ENCODE peak calls at places on chromosomes 6 and 20, in four cellular contexts. C is PC-3, I is fibroblast of pulmonary artery, K is neural progenitor cell. T is an unnamed sample.

GRCh38 chr6:816510-817084 is 123.7 kb upstream of the EXOC2 start:
- DNase-seq in C (no peak), I (no peak), K (no peak), T (no peak)

GRCh38 chr20:50673146-50673830 is 18.1 kb downstream of the RIPOR3 start:
- DNase-seq in C (no peak), I (no peak), K (no peak), T (no peak)

GRCh38 chr6:72890671-72891070 is 268.8 kb downstream of the KCNQ5 start:
- DNase-seq in C (no peak), I (peak), K (no peak), T (no peak)

GRCh38 chr6:22827760-22828159 is 258.4 kb downstream of the HDGFL1 start:
- DNase-seq in C (no peak), I (no peak), K (no peak), T (no peak)

GRCh38 chr20:34941224-34941623 is 14.4 kb downstream of the GSS start:
- DNase-seq in C (no peak), I (peak), K (no peak), T (no peak)

GRCh38 chr20:50434653-50435396 is 75.4 kb upstream of the PTPN1 start:
- DNase-seq in C (peak), I (peak), K (no peak), T (no peak)

GRCh38 chr6:154593122-154593521 is 82.6 kb upstream of the CNKSR3 start:
- DNase-seq in C (no peak), I (no peak), K (no peak), T (no peak)

GRCh38 chr6:181049-181654 is 111.1 kb upstream of the DUSP22 start:
- DNase-seq in C (no peak), I (no peak), K (no peak), T (no peak)

GRCh38 chr6:28657756-28658465 is 132.2 kb downstream of the GPX5 start:
- DNase-seq in C (peak), I (peak), K (peak), T (peak)

GRCh38 chr6:124958759-124959354 is 3.4 kb upstream of the RNF217 start:
- DNase-seq in C (no peak), I (peak), K (no peak), T (no peak)

GRCh38 chr6:67706388-67706787 is 928.7 kb upstream of the ADGRB3 start:
- DNase-seq in C (no peak), I (no peak), K (no peak), T (no peak)

GRCh38 chr20:32465092-32465900 is 107.2 kb downstream of the ASXL1 start:
- DNase-seq in C (no peak), I (peak), K (no peak), T (no peak)

GRCh38 chr20:43736588-43737091 is 9.8 kb upstream of the GTSF1L start:
- DNase-seq in C (no peak), I (no peak), K (peak), T (no peak)

GRCh38 chr20:48467622-48468021 is 360.2 kb downstream of the PREX1 start:
- DNase-seq in C (no peak), I (no peak), K (peak), T (no peak)

GRCh38 chr6:55578537-55579363 is at the start of gene HMGCLL1:
- DNase-seq in C (peak), I (no peak), K (peak), T (peak)

GRCh38 chr6:42781546-42781810 is 374 bp upstream of the BICRAL start:
- DNase-seq in C (no peak), I (peak), K (no peak), T (no peak)

GRCh38 chr6:38776515-38776914 is 61.4 kb downstream of the DNAH8 start:
- DNase-seq in C (peak), I (no peak), K (no peak), T (no peak)

GRCh38 chr6:47103931-47104330 is 61.8 kb upstream of the ADGRF1 start:
- DNase-seq in C (peak), I (peak), K (no peak), T (no peak)

GRCh38 chr6:49072146-49072545 is 390.9 kb downstream of the MMUT start:
- DNase-seq in C (no peak), I (peak), K (no peak), T (no peak)

GRCh38 chr6:34386316-34387137 is 5.9 kb downstream of the NUDT3 start:
- DNase-seq in C (peak), I (peak), K (no peak), T (no peak)

GRCh38 chr20:63246490-63247284 is 7.6 kb downstream of the NKAIN4 start:
- DNase-seq in C (peak), I (no peak), K (no peak), T (no peak)

GRCh38 chr6:14968056-14968643 is 277.7 kb upstream of the JARID2 start:
- DNase-seq in C (no peak), I (no peak), K (no peak), T (no peak)

GRCh38 chr6:154511735-154512097 is 1.2 kb upstream of the CNKSR3 start:
- DNase-seq in C (no peak), I (no peak), K (no peak), T (no peak)

GRCh38 chr6:68575765-68576439 is 59.2 kb upstream of the ADGRB3 start:
- DNase-seq in C (peak), I (peak), K (peak), T (peak)

GRCh38 chr20:41135187-41135887 is 2.0 kb upstream of the PLCG1 start:
- DNase-seq in C (peak), I (peak), K (peak), T (peak)

GRCh38 chr20:56460459-56460858 is 8.0 kb upstream of the RTF2 start:
- DNase-seq in C (no peak), I (no peak), K (no peak), T (no peak)

GRCh38 chr20:38073307-38074010 is 39.9 kb downstream of the RPRD1B start:
- DNase-seq in C (peak), I (peak), K (peak), T (no peak)

GRCh38 chr6:474454-475185 is 83.1 kb downstream of the IRF4 start:
- DNase-seq in C (peak), I (peak), K (peak), T (no peak)

GRCh38 chr20:2750343-2751251 is 49.8 kb downstream of the CPXM1 start:
- DNase-seq in C (peak), I (peak), K (peak), T (no peak)

GRCh38 chr20:33450867-33451266 is 7.3 kb upstream of the SNTA1 start:
- DNase-seq in C (peak), I (peak), K (no peak), T (no peak)

GRCh38 chr6:73696990-73697651 is 1.1 kb downstream of the CD109 start:
- DNase-seq in C (peak), I (no peak), K (no peak), T (no peak)

GRCh38 chr6:37059344-37060194 is 54.1 kb downstream of the FGD2 start:
- DNase-seq in C (peak), I (peak), K (peak), T (no peak)

GRCh38 chr6:109925060-109925459 is 53.1 kb upstream of the GPR6 start:
- DNase-seq in C (no peak), I (peak), K (no peak), T (no peak)

GRCh38 chr6:18389479-18389878 is 2.3 kb downstream of the RNF144B start:
- DNase-seq in C (peak), I (no peak), K (no peak), T (no peak)

GRCh38 chr6:20351529-20351928 is 50.1 kb upstream of the E2F3 start:
- DNase-seq in C (no peak), I (no peak), K (no peak), T (no peak)

GRCh38 chr20:62824476-62825287 is 7.8 kb downstream of the COL9A3 start:
- DNase-seq in C (peak), I (peak), K (peak), T (no peak)

GRCh38 chr20:23021541-23021940 is 13.6 kb upstream of the SSTR4 start:
- DNase-seq in C (no peak), I (no peak), K (no peak), T (no peak)
- TF ChIP-seq CTCF in C (no peak), I (no peak), K (no peak), T (no peak)

GRCh38 chr20:58622671-58623578 is 28.2 kb upstream of the STX16 start:
- DNase-seq in C (no peak), I (no peak), K (no peak), T (no peak)

GRCh38 chr20:58624687-58625086 is 26.4 kb upstream of the STX16 start:
- DNase-seq in C (no peak), I (no peak), K (no peak), T (no peak)

GRCh38 chr20:58623579-58624473 is 27.3 kb upstream of the STX16 start:
- DNase-seq in C (peak), I (peak), K (no peak), T (no peak)

GRCh38 chr20:58619847-58620431 is 31.1 kb upstream of the STX16 start:
- DNase-seq in C (peak), I (no peak), K (no peak), T (no peak)

DNA sequence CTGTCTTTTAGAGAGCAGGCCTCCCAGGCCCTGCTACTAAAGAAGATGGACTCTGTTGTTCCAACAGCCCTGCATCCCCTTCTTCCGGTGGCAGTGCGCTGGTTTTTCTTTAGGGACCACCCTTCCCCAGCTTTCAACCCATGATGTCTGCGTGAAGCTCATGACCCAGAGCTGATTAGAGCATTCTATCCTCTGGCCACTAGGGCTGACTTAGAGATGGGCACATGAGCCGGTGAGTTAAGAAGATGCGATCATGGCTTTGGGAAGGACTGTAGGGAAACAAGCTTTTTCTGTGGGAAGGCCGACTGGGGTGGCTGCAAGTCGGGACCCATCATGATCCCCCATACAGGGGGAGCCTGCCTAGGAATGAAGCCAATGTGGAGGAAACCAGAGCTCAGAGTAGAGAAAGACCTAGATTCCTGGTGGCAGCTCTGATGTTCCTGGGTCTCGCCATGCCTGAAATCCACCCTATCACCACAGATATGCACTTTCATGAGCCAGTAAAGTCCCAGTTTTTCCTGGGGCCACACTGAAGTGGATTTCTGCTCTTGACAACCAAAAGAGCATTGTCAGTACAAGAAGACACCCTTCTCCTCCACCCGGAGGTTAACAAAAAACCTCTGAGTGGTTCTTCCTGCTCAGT is 29.1 kb upstream of the STX16 start:
- DNase-seq in C (no peak), I (no peak), K (no peak), T (no peak)
- TF ChIP-seq CTCF in C (peak), I (peak), K (no peak), T (peak)

DNA sequence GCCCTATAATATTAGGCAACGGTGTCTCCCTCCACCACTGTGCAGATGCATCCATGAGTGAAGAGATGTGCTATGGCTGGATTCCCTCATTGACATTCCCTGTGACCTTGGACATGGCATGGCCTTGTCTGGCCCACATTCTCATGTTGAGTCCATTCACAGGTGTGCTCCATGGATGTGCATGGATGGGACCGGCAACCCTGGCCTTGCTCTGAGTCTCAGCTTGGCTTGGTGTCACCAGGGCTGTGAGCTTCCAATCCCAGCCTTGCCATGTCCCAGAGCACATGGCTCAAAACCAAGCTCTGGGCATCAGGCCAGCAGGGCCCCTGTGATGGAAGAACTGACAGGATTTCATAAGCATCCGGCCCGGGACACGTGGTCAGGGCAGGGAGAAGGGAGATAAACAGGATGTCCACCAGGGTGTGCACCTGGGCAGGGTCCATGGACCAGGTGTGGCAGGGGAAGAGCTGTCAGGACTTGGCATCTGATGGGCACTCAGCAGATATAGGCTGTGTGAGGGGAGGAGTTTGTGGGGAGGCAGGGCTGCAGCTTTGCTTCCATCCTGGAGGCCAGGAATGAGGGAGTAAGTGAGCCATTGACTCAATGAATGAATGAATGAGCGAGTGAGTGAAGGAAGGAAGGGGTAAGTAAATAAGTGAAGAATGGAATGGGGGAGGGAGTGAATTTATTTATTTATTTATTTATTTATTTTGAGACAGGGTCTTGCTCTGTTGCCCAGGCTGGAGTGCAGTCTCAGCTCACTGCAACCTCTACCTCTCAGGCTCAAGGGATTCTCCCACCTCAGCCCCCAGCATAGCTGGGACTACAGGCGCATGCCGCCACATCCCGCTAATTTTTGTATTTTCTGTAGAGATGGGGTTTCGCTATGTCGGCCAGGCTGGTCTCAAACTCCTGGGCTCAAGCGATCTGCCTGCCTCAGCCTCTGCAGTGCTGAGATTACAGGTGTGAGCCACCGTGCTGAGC is 15.7 kb downstream of the NRSN2 start:
- DNase-seq in C (peak), I (peak), K (no peak), T (no peak)
- TF ChIP-seq CTCF in C (peak), I (peak), K (peak), T (no peak)

DNA sequence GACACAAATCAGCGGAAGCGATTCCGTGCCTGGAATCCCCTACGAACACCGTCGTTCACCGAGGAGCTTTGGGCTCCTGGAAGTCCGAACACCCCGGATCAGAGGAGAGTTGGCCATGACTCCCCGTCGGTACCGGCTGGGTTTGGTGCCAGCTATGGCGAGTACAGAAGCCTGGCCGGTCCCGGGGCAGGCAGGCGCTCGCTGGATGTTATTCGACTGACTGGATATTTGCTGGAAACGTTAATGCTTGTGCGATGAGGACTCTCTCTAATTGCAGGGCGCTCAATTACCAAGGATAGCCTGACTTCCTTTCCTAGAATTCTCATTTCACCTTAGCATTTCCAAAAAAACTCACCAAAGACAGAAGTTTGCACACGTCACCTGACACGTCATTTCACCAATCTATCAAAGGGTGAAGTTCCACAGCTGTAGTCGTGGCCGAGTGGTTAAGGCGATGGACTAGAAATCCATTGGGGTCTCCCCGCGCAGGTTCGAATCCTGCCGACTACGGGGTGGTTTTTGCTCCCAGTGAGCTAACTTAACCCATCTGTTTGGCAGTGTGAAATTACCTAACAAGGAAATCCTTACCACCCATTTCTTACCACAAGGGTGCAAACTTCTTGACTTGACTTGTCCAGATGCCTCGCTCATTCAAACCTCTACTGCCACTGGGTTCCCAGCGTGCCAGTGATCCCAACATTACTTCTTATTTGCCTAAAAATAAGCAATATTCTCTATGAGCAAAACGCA is 22.7 kb upstream of the ZNF184 start:
- DNase-seq in C (peak), I (peak), K (peak), T (no peak)
- TF ChIP-seq CTCF in C (no peak), I (no peak), K (peak), T (no peak)

DNA sequence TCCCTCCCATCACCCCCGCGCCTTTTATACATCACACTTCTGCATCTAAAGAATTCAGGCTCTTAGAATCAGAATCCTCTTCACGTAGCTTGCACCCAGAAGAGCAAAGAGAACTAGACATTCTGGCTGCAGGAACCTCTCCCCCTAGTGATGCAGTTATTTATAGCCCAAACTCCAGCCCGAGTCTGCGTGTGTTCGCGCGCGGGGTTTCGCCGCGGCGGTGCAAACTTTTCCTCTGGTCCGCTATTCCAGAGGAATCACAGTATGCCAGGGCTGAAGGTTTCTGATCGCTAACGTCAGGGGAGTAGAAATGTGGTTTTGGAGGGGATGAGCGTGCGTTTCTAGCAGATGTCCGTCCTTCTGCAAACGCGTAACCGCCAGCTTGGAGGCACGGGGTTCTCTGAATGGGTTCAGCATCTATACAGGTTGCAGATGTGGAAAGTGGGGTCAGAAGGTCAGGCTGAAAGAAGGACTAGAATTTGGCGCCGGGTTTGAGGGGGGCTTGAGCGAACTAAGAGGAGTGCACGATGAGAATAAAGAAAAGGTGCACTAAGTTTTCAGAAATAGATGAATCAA is 1.9 kb downstream of the EPHA7 start:
- DNase-seq in C (peak), I (peak), K (no peak), T (no peak)
- TF ChIP-seq CTCF in C (no peak), I (no peak), K (peak), T (peak)

GRCh38 chr6:108566406-108566805 is 5.7 kb downstream of the FOXO3 start:
- DNase-seq in C (no peak), I (no peak), K (no peak), T (no peak)

GRCh38 chr6:108568101-108568500 is 7.4 kb downstream of the FOXO3 start:
- DNase-seq in C (no peak), I (no peak), K (no peak), T (no peak)

GRCh38 chr6:108564178-108564577 is 3.5 kb downstream of the FOXO3 start:
- DNase-seq in C (peak), I (peak), K (no peak), T (no peak)

GRCh38 chr6:108565091-108565766 is 4.5 kb downstream of the FOXO3 start:
- DNase-seq in C (peak), I (no peak), K (no peak), T (no peak)

DNA sequence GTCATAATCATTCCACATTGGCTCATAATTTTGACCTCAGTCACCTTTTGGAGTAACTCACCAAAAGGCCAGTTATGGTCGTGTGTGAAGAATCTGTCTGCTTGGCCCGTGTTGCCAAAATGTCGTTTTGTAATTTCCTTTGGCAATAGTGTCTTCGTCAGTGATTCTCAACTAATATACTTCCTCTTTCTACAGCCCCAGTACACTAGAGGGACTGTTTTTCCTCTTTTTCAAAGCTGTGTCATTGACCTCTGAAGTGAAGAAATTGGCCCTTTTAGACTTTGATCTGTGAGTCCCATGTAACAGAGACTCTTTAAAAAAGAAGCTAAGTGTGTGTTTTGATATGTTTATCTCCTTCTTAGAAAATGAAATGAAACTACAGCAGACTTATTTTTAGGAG is 5.2 kb downstream of the FOXO3 start:
- DNase-seq in C (peak), I (peak), K (no peak), T (no peak)
- TF ChIP-seq CTCF in C (no peak), I (peak), K (no peak), T (no peak)

T was measured in progenitor cell of endocrine pancreas.